ENCODE peak calls at places on chromosomes 5 and 9, in nine cellular contexts. A is NCI-H510A treated with DMSO at 0.1 percent for 48 hours; L is left colon; H is T-cell; D is activated T-helper 9 cell treated with anti-CD3 and anti-CD28 coated beads, Interleukin-2, amount 50 U/mL, for 16 hours; J is small intestine; E is HepG2; Y is WERI-Rb-1; Q is naive thymus-derived CD4-positive, alpha-beta T cell. N is an unnamed sample.

GRCh38 chr9:133050781-133051180 is 11.0 kb upstream of the CEL start:
- DNase-seq in E (no peak), J (peak), Y (no peak), D (no peak), A (peak), L (peak), H (no peak), Q (no peak), N (no peak)

GRCh38 chr9:82763631-82764030 is 299.3 kb downstream of the RASEF start:
- DNase-seq in H (no peak), Q (no peak), A (no peak), E (no peak), J (no peak), D (no peak), Y (peak), L (no peak), N (peak)

GRCh38 chr5:135129307-135129706 is 95.3 kb upstream of the PITX1 start:
- DNase-seq in E (no peak), L (no peak), A (no peak), J (peak), Y (no peak), Q (no peak), D (no peak), H (no peak), N (no peak)

GRCh38 chr9:13885258-13885657 is 428.7 kb downstream of the NFIB start:
- DNase-seq in Y (no peak), H (no peak), D (no peak), J (no peak), E (no peak), L (no peak), Q (no peak), A (no peak), N (no peak)

GRCh38 chr5:53739111-53739510 is 178.7 kb downstream of the NDUFS4 start:
- DNase-seq in Q (no peak), A (no peak), L (no peak), H (no peak), D (no peak), J (no peak), E (no peak), Y (no peak), N (no peak)

GRCh38 chr5:150485770-150486401 is 22.0 kb upstream of the NDST1 start:
- DNase-seq in A (peak), D (peak), E (no peak), Q (no peak), H (no peak), L (no peak), Y (peak), J (peak), N (peak)

GRCh38 chr9:97386733-97387503 is 25.0 kb upstream of the TDRD7 start:
- DNase-seq in H (peak), J (peak), L (peak), A (peak), Y (peak), Q (peak), D (peak), E (peak), N (peak)

GRCh38 chr9:21252727-21253547 is 13.1 kb upstream of the IFNA14 start:
- DNase-seq in H (no peak), J (peak), L (peak), A (no peak), D (no peak), Y (no peak), Q (no peak), E (peak), N (peak)

GRCh38 chr5:24472518-24472917 is 172.3 kb downstream of the CDH10 start:
- DNase-seq in Q (no peak), E (no peak), L (no peak), J (no peak), D (no peak), A (no peak), Y (no peak), H (no peak), N (no peak)

GRCh38 chr9:34079181-34079580 is 30.5 kb upstream of the UBAP2 start:
- DNase-seq in Y (no peak), E (no peak), J (no peak), H (no peak), L (no peak), A (no peak), D (no peak), Q (no peak), N (no peak)

GRCh38 chr9:128411373-128412119 is 9.1 kb upstream of the CERCAM start:
- DNase-seq in H (no peak), Y (no peak), J (no peak), L (no peak), E (no peak), Q (no peak), D (no peak), A (no peak), N (peak)

GRCh38 chr9:19660019-19660418 is 128.8 kb downstream of the SLC24A2 start:
- DNase-seq in Q (no peak), Y (no peak), L (no peak), J (no peak), H (no peak), D (no peak), A (peak), E (no peak), N (no peak)

GRCh38 chr5:65126192-65126591 is 355.5 kb downstream of the ADAMTS6 start:
- DNase-seq in Y (no peak), J (no peak), D (no peak), Q (no peak), H (no peak), A (no peak), E (no peak), L (no peak), N (no peak)

GRCh38 chr5:94517490-94518108 is 100.8 kb downstream of the KIAA0825 start:
- DNase-seq in D (no peak), A (no peak), H (no peak), Y (no peak), Q (no peak), E (no peak), L (no peak), J (no peak), N (no peak)

GRCh38 chr5:58016329-58016728 is 443.6 kb downstream of the PLK2 start:
- DNase-seq in Q (no peak), H (no peak), Y (no peak), A (no peak), J (no peak), E (no peak), L (no peak), D (no peak), N (no peak)

GRCh38 chr5:168086104-168086610 is 205.3 kb upstream of the WWC1 start:
- DNase-seq in J (peak), H (no peak), D (no peak), Q (no peak), A (no peak), L (peak), Y (no peak), E (peak), N (no peak)

GRCh38 chr5:142915840-142916424 is 145.8 kb downstream of the ARHGAP26 start:
- DNase-seq in J (peak), A (peak), D (no peak), L (no peak), Y (peak), Q (no peak), E (peak), H (no peak), N (peak)

GRCh38 chr9:4327504-4328191 is 27.8 kb upstream of the GLIS3 start:
- DNase-seq in D (no peak), Q (no peak), L (no peak), H (no peak), A (no peak), Y (no peak), J (no peak), E (no peak), N (no peak)

GRCh38 chr5:1231354-1231905 is 6.2 kb downstream of the SLC6A18 start:
- DNase-seq in J (no peak), A (no peak), Y (no peak), H (no peak), E (no peak), Q (no peak), D (no peak), L (no peak), N (peak)

GRCh38 chr9:38380872-38381534 is 11.5 kb upstream of the ALDH1B1 start:
- DNase-seq in H (no peak), J (peak), A (peak), D (no peak), L (peak), Q (no peak), Y (no peak), E (peak), N (no peak)

GRCh38 chr5:1666812-1667588 is 132.6 kb downstream of the MRPL36 start:
- DNase-seq in Q (peak), H (peak), E (no peak), D (peak), J (no peak), Y (peak), A (no peak), L (no peak), N (peak)

GRCh38 chr5:74179701-74180100 is 460.8 kb downstream of the ENC1 start:
- DNase-seq in A (no peak), J (no peak), L (no peak), Y (no peak), H (no peak), D (no peak), E (no peak), Q (no peak), N (no peak)

GRCh38 chr5:10842823-10843222 is 81.8 kb upstream of the DAP start:
- DNase-seq in J (no peak), Y (no peak), D (no peak), L (no peak), Q (no peak), A (no peak), E (no peak), H (no peak), N (no peak)

GRCh38 chr9:92510747-92511146 is 25.0 kb downstream of the ECM2 start:
- DNase-seq in D (no peak), Y (no peak), H (no peak), A (no peak), J (no peak), L (no peak), E (no peak), Q (no peak), N (no peak)

GRCh38 chr9:27292646-27293045 is 4.3 kb downstream of the EQTN start:
- DNase-seq in E (no peak), Q (no peak), A (no peak), Y (peak), H (no peak), D (no peak), L (no peak), J (no peak), N (no peak)

GRCh38 chr5:173981362-173981761 is 7.6 kb upstream of the C5orf47 start:
- DNase-seq in H (no peak), J (no peak), A (no peak), Y (no peak), E (no peak), L (no peak), Q (no peak), D (no peak), N (no peak)

GRCh38 chr9:76369583-76369982 is 24.6 kb downstream of the RFK start:
- DNase-seq in E (peak), Y (peak), J (peak), L (peak), D (no peak), Q (no peak), H (no peak), A (peak), N (no peak)

GRCh38 chr9:108033976-108034964 is 544.7 kb upstream of the KLF4 start:
- DNase-seq in L (no peak), Y (no peak), E (no peak), H (no peak), J (no peak), A (no peak), Q (no peak), D (no peak), N (no peak)

GRCh38 chr9:15873573-15874177 is 320.8 kb downstream of the CCDC171 start:
- DNase-seq in Q (no peak), E (peak), J (peak), D (no peak), Y (no peak), L (no peak), H (no peak), A (peak), N (no peak)

GRCh38 chr5:15983392-15983791 is 196.2 kb downstream of the MARCHF11 start:
- DNase-seq in D (no peak), A (no peak), L (no peak), E (no peak), H (no peak), Y (no peak), J (no peak), Q (no peak), N (no peak)

GRCh38 chr5:132334812-132335211 is 34.7 kb upstream of the SLC22A5 start:
- DNase-seq in A (peak), E (peak), J (peak), Q (no peak), Y (no peak), H (no peak), D (no peak), L (no peak), N (no peak)

GRCh38 chr5:149452007-149452664 is 73.0 kb upstream of the IL17B start:
- DNase-seq in Y (no peak), H (no peak), D (no peak), J (peak), L (peak), E (peak), Q (no peak), A (no peak), N (no peak)

GRCh38 chr9:95477441-95477840 is 39.3 kb downstream of the PTCH1 start:
- DNase-seq in E (no peak), H (no peak), J (no peak), Y (no peak), L (no peak), A (no peak), Q (no peak), D (no peak), N (no peak)

GRCh38 chr9:129775443-129775842 is 22.6 kb upstream of the PTGES start:
- DNase-seq in J (no peak), Q (no peak), A (no peak), Y (no peak), H (no peak), D (no peak), L (no peak), E (no peak), N (no peak)

GRCh38 chr9:133733074-133733408 is 5.1 kb downstream of the SARDH start:
- DNase-seq in Y (no peak), J (no peak), E (no peak), D (no peak), Q (no peak), L (no peak), A (no peak), H (no peak), N (peak)

GRCh38 chr9:12774861-12775367 is at the start of gene LURAP1L:
- DNase-seq in E (peak), H (no peak), A (peak), Y (peak), J (peak), L (peak), D (no peak), Q (no peak), N (no peak)

GRCh38 chr5:41071975-41072374 is 833 bp upstream of the MROH2B start:
- DNase-seq in Q (no peak), Y (no peak), L (no peak), H (no peak), J (no peak), D (no peak), A (no peak), E (no peak), N (no peak)

GRCh38 chr9:91689006-91689405 is 261.0 kb downstream of the ROR2 start:
- DNase-seq in Y (no peak), A (no peak), Q (no peak), E (no peak), D (no peak), L (no peak), J (no peak), H (no peak), N (no peak)

GRCh38 chr5:141903261-141903660 is 20.4 kb upstream of the DELE1 start:
- DNase-seq in E (no peak), D (no peak), Q (no peak), A (no peak), H (no peak), J (no peak), L (no peak), Y (no peak), N (no peak)

N was measured in glutamatergic neuron.